ENCODE peak calls at places on chromosomes 2 and 18, in nine cellular contexts. N is GM23338, J is A549, T is HepG2, U is HCT116, V is HL-60, B is SK-N-SH, F is K562, Q is GM12878. G is an unnamed sample.

GRCh38 chr18:45403341-45404049 is 211.8 kb upstream of the SLC14A2 start:
- DNase-seq in B (no peak), N (no peak), U (no peak), T (no peak), F (no peak), J (no peak), Q (no peak), V (no peak), G (no peak)

GRCh38 chr2:98247383-98247782 is 98.9 kb upstream of the CNGA3 start:
- DNase-seq in U (no peak), B (no peak), V (no peak), Q (no peak), J (no peak), T (no peak), F (no peak), N (no peak), G (no peak)

GRCh38 chr2:156083707-156084494 is 248.6 kb downstream of the NR4A2 start:
- DNase-seq in F (peak; percentile 30), B (no peak), U (peak; percentile 54), N (no peak), T (no peak), Q (no peak), V (peak; percentile 1), J (peak; percentile 35), G (no peak)

GRCh38 chr2:120871881-120872620 is 136.4 kb downstream of the GLI2 start:
- DNase-seq in T (no peak), N (no peak), U (no peak), Q (no peak), J (no peak), V (no peak), B (no peak), F (no peak), G (no peak)

GRCh38 chr2:214310319-214310718 is 100.5 kb upstream of the VWC2L start:
- DNase-seq in T (peak; percentile 7), Q (no peak), V (no peak), F (no peak), J (peak; percentile 3), U (no peak), N (peak; percentile 43), B (no peak), G (no peak)

GRCh38 chr18:56097561-56098095 is 509.6 kb upstream of the TCF4 start:
- DNase-seq in N (no peak), V (no peak), J (no peak), T (no peak), U (no peak), F (no peak), Q (no peak), B (peak; percentile 7), G (no peak)

GRCh38 chr2:27123302-27124150 is at the start of gene ABHD1:
- DNase-seq in T (peak; percentile 59), V (peak; percentile 73), N (peak; percentile 69), B (peak; percentile 94), Q (no peak), J (peak; percentile 36), U (no peak), F (peak; percentile 63), G (no peak)

GRCh38 chr2:106542730-106543359 is 55.7 kb downstream of the CD8B2 start:
- DNase-seq in T (peak; percentile 53), F (peak; percentile 76), B (peak; percentile 88), N (peak; percentile 78), J (peak; percentile 59), Q (peak; percentile 5), V (peak; percentile 56), U (peak; percentile 55), G (peak; percentile 39)

GRCh38 chr2:181573140-181573736 is 83.7 kb downstream of the CERKL start:
- DNase-seq in Q (no peak), B (peak; percentile 26), N (peak; percentile 72), U (peak; percentile 54), J (peak; percentile 40), V (peak; percentile 10), T (peak; percentile 45), F (peak; percentile 12), G (no peak)

GRCh38 chr18:22405142-22405541 is 12.6 kb downstream of the CTAGE1 start:
- DNase-seq in N (no peak), T (no peak), F (no peak), U (no peak), V (no peak), Q (no peak), B (no peak), J (no peak), G (no peak)

GRCh38 chr18:22411442-22411841 is 6.3 kb downstream of the CTAGE1 start:
- DNase-seq in Q (no peak), F (no peak), T (no peak), N (no peak), B (no peak), U (no peak), J (no peak), V (no peak), G (no peak)

GRCh38 chr18:22410126-22410525 is 7.6 kb downstream of the CTAGE1 start:
- DNase-seq in F (no peak), B (no peak), U (no peak), N (no peak), Q (no peak), J (no peak), T (no peak), V (no peak), G (no peak)

GRCh38 chr18:22409445-22409844 is 8.3 kb downstream of the CTAGE1 start:
- DNase-seq in U (no peak), V (no peak), J (no peak), B (no peak), F (no peak), T (no peak), Q (no peak), N (no peak), G (no peak)

GRCh38 chr18:22408059-22408458 is 9.7 kb downstream of the CTAGE1 start:
- DNase-seq in Q (no peak), U (no peak), T (no peak), J (no peak), V (no peak), B (no peak), F (peak; percentile 7), N (peak; percentile 40), G (no peak)
- TF ChIP-seq CTCF in Q (no peak), U (peak; percentile 38), T (no peak), J (no peak), V (no peak), B (peak; percentile 24), F (peak; percentile 27), N (peak; percentile 33), G (no peak)

GRCh38 chr18:46767217-46767616 is 10.4 kb upstream of the ST8SIA5 start:
- DNase-seq in U (no peak), Q (no peak), V (no peak), J (no peak), T (no peak), F (peak; percentile 8), N (no peak), B (no peak), G (no peak)
- TF ChIP-seq REST in U (no peak), Q (no peak), V (no peak), J (no peak), T (no peak), F (no peak), N (no peak), B (no peak), G (no peak)

DNA sequence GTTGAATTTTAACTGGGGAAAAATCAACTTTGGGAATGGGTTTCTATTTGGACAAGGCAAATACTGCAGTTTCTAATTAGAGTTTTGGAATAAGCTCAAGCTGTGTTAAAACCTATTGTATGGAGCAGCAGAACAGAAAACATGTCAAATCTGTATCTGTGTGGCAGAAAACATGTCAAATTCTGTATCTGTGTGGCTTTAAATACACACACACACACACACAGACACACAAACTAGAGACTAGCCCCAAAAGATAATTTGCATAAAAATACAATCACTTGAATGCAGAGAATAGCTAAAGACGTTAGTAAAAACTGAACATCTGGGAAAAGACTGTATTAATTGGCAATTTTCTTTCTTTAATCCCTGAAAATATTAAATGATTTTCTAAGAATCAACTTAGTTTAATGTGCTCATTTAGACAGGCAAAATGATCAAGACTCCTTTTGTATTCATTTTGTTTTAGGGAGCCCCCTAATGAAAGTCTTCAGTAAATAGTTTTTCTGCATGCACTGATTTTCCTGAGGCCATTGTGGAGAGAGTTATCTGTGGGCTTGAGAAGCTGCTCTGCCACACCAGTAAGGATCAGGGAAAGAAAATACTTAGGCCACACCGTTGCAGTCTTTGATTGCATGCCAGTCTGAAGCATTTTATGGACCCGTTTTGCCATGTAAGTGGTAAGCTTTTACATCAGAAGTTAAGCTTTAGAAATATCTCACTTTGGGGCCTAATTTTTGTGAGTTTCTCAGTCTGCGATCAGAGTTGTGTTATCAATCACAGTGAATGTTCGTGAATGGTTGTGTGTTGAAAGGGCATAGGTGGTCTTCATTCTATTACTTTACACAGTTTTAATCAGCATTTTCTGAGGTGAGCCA is 2.2 kb downstream of the SPATS2L start:
- DNase-seq in T (no peak), N (peak; percentile 30), F (no peak), V (no peak), J (no peak), Q (no peak), B (no peak), U (no peak), G (no peak)
- TF ChIP-seq CTCF in T (peak; percentile 35), N (no peak), F (peak; percentile 11), V (no peak), J (peak; percentile 44), Q (no peak), B (peak; percentile 32), U (no peak), G (peak; percentile 38)

GRCh38 chr2:86035883-86036789 is 69.5 kb downstream of the POLR1A start:
- DNase-seq in Q (peak; percentile 71), T (no peak), B (peak; percentile 63), U (no peak), V (peak; percentile 96), F (no peak), J (no peak), N (peak; percentile 19), G (no peak)

GRCh38 chr2:86037795-86038192 is 67.9 kb downstream of the POLR1A start:
- DNase-seq in N (no peak), J (no peak), B (no peak), T (no peak), Q (no peak), V (no peak), F (no peak), U (no peak), G (no peak)

GRCh38 chr2:86038291-86039081 is 67.2 kb downstream of the POLR1A start:
- DNase-seq in Q (no peak), J (no peak), T (no peak), B (no peak), F (no peak), N (no peak), V (peak; percentile 85), U (no peak), G (no peak)

GRCh38 chr2:86036790-86037138 is 68.9 kb downstream of the POLR1A start:
- DNase-seq in Q (no peak), U (no peak), J (no peak), V (no peak), T (no peak), N (no peak), B (no peak), F (no peak), G (no peak)

DNA sequence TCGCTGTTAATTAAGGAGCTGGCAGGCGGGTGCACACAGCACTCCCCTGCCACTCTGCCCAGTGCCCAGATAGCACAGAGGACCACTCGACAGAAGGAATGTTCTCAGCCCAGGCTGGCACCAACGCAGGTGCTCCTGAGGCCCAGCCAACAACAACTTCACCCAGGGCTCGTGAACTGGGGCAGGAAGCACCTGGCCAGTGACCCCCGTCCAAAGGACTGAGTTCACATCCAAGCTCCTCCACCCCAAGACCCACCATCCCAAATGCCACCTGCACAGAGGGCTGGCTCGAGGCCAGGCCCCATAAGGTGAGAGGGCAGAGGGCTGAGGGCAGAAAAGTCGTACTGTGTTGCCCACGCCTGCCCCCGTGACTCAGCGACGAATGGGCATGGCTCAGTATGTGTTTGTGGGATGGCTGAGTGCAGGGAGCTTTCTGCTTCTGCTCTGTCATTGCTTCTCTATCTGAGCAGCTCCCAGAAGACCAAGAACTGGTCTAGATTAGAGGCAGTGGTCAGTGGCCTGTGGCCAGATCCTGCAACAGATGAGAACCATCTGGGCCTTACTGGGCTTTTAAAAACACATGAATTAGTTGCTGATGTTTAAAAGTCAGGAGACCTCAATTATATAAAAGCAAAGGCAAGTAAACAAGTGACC is 68.4 kb downstream of the POLR1A start:
- DNase-seq in J (no peak), T (no peak), Q (no peak), B (no peak), N (no peak), F (peak; percentile 25), U (no peak), V (peak; percentile 47), G (no peak)
- TF ChIP-seq REST in J (no peak), T (no peak), Q (no peak), B (no peak), N (no peak), F (no peak), U (no peak), V (no peak), G (no peak)

G was measured in Panc1.